ENCODE peak calls at places on chromosomes 11 and 22, in nine cellular contexts. I is GM10248, P is nephron progenitor cell, C is lower lobe of right lung, S is neural progenitor cell, Y is uterus, H is cardiac fibroblast, J is fibroblast of pulmonary artery, N is tibial nerve. V is an unnamed sample.

GRCh38 chr11:93089474-93090102 is 108.2 kb downstream of the SLC36A4 start:
- DNase-seq in N (peak), C (no peak), J (peak), H (peak), S (peak), P (no peak), Y (no peak), I (peak), V (no peak)

GRCh38 chr22:50456466-50457234 is 18.2 kb downstream of the SBF1 start:
- DNase-seq in I (no peak), Y (no peak), P (no peak), S (peak), J (no peak), H (no peak), C (no peak), N (no peak), V (no peak)

GRCh38 chr11:61955416-61956135 is 5.4 kb downstream of the BEST1 start:
- DNase-seq in H (no peak), I (peak), J (no peak), N (no peak), S (peak), Y (peak), C (peak), P (peak), V (peak)

GRCh38 chr11:131694526-131695424 is 324.4 kb downstream of the NTM start:
- DNase-seq in H (peak), J (peak), P (peak), I (peak), C (peak), N (peak), Y (peak), S (peak), V (peak)

GRCh38 chr11:113974741-113975470 is at the start of gene HTR3A:
- DNase-seq in N (no peak), P (peak), J (peak), H (peak), Y (peak), I (no peak), S (peak), C (peak), V (no peak)

GRCh38 chr11:76667856-76668255 is 2.7 kb downstream of the LRRC32 start:
- DNase-seq in C (no peak), I (no peak), J (no peak), H (no peak), N (no peak), Y (no peak), S (no peak), P (no peak), V (no peak)

GRCh38 chr22:42856179-42856864 is 751 bp downstream of the ARFGAP3 start:
- DNase-seq in P (peak), J (no peak), H (peak), N (peak), Y (peak), S (peak), C (peak), I (no peak), V (no peak)

GRCh38 chr11:97979741-97980140 is 1041.0 kb upstream of the CNTN5 start:
- DNase-seq in I (no peak), C (no peak), P (no peak), N (no peak), J (no peak), S (no peak), H (no peak), Y (no peak), V (no peak)

GRCh38 chr11:118241191-118242098 is 10.7 kb downstream of the MPZL3 start:
- DNase-seq in Y (no peak), J (peak), I (peak), S (no peak), P (no peak), C (peak), N (no peak), H (peak), V (no peak)

GRCh38 chr11:86978756-86979608 is 23.8 kb upstream of the FZD4 start:
- DNase-seq in I (peak), Y (no peak), H (peak), C (no peak), N (peak), P (no peak), S (peak), J (peak), V (no peak)

GRCh38 chr11:70854891-70855556 is 397.4 kb downstream of the SHANK2 start:
- DNase-seq in N (no peak), Y (no peak), S (no peak), C (no peak), J (no peak), I (no peak), H (no peak), P (no peak), V (no peak)

GRCh38 chr11:76096552-76096951 is 109.8 kb downstream of the WNT11 start:
- DNase-seq in J (no peak), Y (no peak), P (no peak), C (no peak), S (no peak), H (no peak), N (no peak), I (no peak), V (no peak)

GRCh38 chr22:44723801-44724200 is 21.8 kb downstream of the PRR5 start:
- DNase-seq in H (peak), S (no peak), Y (no peak), J (peak), P (no peak), N (no peak), C (no peak), I (no peak), V (no peak)

GRCh38 chr11:44927174-44927661 is 23.5 kb downstream of the TP53I11 start:
- DNase-seq in Y (peak), S (peak), P (peak), H (peak), J (peak), I (peak), N (peak), C (peak), V (peak)

GRCh38 chr11:31487848-31488247 is 21.6 kb downstream of the IMMP1L start:
- DNase-seq in S (peak), Y (no peak), H (peak), P (no peak), N (no peak), J (peak), C (no peak), I (no peak), V (no peak)

GRCh38 chr11:50174189-50174588 is 141.5 kb downstream of the OR4C45 start:
- DNase-seq in C (no peak), I (no peak), S (no peak), Y (no peak), P (no peak), N (no peak), J (peak), H (peak), V (no peak)

GRCh38 chr22:44331881-44332714 is 19.3 kb upstream of the SHISAL1 start:
- DNase-seq in P (peak), S (peak), I (no peak), C (no peak), N (no peak), Y (peak), H (peak), J (peak), V (no peak)

GRCh38 chr11:102810943-102811528 is 13.1 kb upstream of the MMP1 start:
- DNase-seq in S (peak), Y (no peak), P (no peak), I (no peak), J (peak), H (no peak), C (no peak), N (no peak), V (no peak)

GRCh38 chr22:38035530-38035885 is 21.7 kb upstream of the PICK1 start:
- DNase-seq in P (no peak), C (no peak), S (no peak), I (no peak), J (no peak), H (no peak), Y (no peak), N (no peak), V (no peak)

GRCh38 chr11:108669711-108670110 is 4.8 kb downstream of the DDX10 start:
- DNase-seq in C (no peak), I (no peak), H (no peak), N (no peak), S (no peak), J (no peak), P (no peak), Y (no peak), V (no peak)

GRCh38 chr11:57310630-57311086 is 14.1 kb downstream of the TNKS1BP1 start:
- DNase-seq in P (no peak), N (peak), H (peak), I (no peak), J (peak), Y (no peak), S (no peak), C (no peak), V (no peak)

GRCh38 chr22:24510694-24511625 is 15.8 kb downstream of the UPB1 start:
- DNase-seq in S (no peak), C (no peak), P (no peak), Y (no peak), J (peak), N (no peak), I (no peak), H (peak), V (no peak)

GRCh38 chr11:132064987-132065620 is 694.7 kb downstream of the NTM start:
- DNase-seq in J (peak), S (no peak), N (no peak), P (no peak), H (peak), I (no peak), C (no peak), Y (no peak), V (peak)

GRCh38 chr11:114653148-114653547 is 25.2 kb upstream of the NXPE2 start:
- DNase-seq in P (no peak), H (no peak), Y (no peak), N (no peak), C (no peak), S (no peak), J (no peak), I (no peak), V (no peak)

GRCh38 chr11:47186076-47186936 is at the start of gene PACSIN3:
- DNase-seq in C (peak), P (peak), N (no peak), Y (peak), H (peak), S (peak), J (peak), I (peak), V (peak)

GRCh38 chr11:65262381-65262680 is 569 bp downstream of the POLA2 start:
- DNase-seq in N (peak), H (peak), S (no peak), C (peak), Y (no peak), P (no peak), I (no peak), J (no peak), V (no peak)
- TF ChIP-seq CTCF in N (no peak), H (no peak), S (no peak), C (no peak), Y (no peak), P (no peak), I (no peak), J (no peak), V (no peak)

DNA sequence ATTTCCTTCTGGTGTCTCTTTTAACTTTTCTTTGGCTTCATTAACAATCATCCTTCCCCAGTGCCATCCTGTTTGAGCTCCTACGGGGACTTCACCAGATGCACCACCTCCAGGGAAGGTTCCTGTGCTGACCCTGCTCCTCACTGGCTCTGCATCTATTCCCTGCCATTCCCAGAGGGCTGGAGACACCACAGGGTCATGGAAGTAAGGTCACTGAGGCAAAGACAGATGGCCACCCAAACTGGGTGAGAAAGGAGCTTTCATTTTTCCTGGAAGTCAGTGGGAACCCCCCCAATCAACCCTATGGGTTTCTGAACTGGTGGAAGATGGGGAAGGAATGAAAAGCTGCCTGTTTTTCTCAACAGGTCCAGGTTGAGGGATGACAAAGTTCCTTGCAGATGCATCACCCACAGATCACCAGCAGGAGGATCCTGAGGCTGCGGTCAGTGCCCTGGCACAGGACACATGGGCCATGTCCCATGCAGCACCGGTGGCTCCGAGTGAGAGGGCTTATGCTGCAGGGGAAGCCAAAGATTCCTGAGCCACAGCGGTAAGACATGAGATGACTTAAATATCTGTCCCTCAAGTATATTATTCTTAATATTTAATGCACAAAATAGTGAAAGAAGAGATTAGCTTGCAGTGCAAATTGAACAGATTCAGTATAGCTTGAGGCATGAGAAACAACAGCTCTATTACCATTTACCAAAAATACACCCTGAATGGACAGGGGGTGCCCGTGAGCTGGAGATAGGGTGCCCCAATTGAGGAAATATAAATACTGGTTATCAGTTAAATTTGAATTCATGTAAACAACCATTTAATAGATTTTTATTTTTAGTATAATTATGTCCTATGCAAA is 73.0 kb upstream of the VPREB1 start:
- DNase-seq in Y (no peak), J (peak), C (no peak), S (peak), N (no peak), P (peak), H (no peak), I (no peak), V (no peak)
- TF ChIP-seq CTCF in Y (no peak), J (peak), C (no peak), S (peak), N (no peak), P (peak), H (peak), I (peak), V (peak)

GRCh38 chr11:124868322-124869274 is 3.4 kb downstream of the ROBO3 start:
- DNase-seq in Y (no peak), N (no peak), P (no peak), C (no peak), H (no peak), I (no peak), J (no peak), S (no peak), V (no peak)
- TF ChIP-seq CTCF in Y (no peak), N (no peak), P (no peak), C (no peak), H (no peak), I (no peak), J (no peak), S (peak), V (no peak)

GRCh38 chr22:48894064-48894671 is 933.5 kb downstream of the BRD1 start:
- DNase-seq in C (no peak), Y (no peak), S (no peak), N (no peak), P (no peak), J (no peak), H (no peak), I (no peak), V (peak)
- TF ChIP-seq CTCF in C (no peak), Y (no peak), S (peak), N (no peak), P (peak), J (no peak), H (no peak), I (no peak), V (peak)

GRCh38 chr22:35727436-35727835 is 9.8 kb downstream of the APOL5 start:
- DNase-seq in N (no peak), Y (no peak), S (no peak), J (peak), H (peak), C (no peak), P (no peak), I (no peak), V (no peak)

GRCh38 chr22:35731321-35731720 is 13.6 kb downstream of the APOL5 start:
- DNase-seq in N (no peak), J (no peak), Y (no peak), H (no peak), C (no peak), P (no peak), I (no peak), S (no peak), V (no peak)

GRCh38 chr22:35726933-35727332 is 9.3 kb downstream of the APOL5 start:
- DNase-seq in Y (no peak), N (no peak), I (no peak), S (no peak), J (no peak), C (no peak), P (no peak), H (no peak), V (no peak)

GRCh38 chr22:35728639-35729308 is 11.1 kb downstream of the APOL5 start:
- DNase-seq in S (no peak), H (no peak), N (no peak), P (no peak), J (no peak), Y (no peak), C (no peak), I (no peak), V (no peak)

GRCh38 chr22:35729309-35729698 is 11.6 kb downstream of the APOL5 start:
- DNase-seq in J (no peak), N (no peak), P (no peak), Y (no peak), C (no peak), I (no peak), S (no peak), H (no peak), V (no peak)
- TF ChIP-seq CTCF in J (no peak), N (no peak), P (no peak), Y (no peak), C (no peak), I (no peak), S (no peak), H (no peak), V (no peak)

DNA sequence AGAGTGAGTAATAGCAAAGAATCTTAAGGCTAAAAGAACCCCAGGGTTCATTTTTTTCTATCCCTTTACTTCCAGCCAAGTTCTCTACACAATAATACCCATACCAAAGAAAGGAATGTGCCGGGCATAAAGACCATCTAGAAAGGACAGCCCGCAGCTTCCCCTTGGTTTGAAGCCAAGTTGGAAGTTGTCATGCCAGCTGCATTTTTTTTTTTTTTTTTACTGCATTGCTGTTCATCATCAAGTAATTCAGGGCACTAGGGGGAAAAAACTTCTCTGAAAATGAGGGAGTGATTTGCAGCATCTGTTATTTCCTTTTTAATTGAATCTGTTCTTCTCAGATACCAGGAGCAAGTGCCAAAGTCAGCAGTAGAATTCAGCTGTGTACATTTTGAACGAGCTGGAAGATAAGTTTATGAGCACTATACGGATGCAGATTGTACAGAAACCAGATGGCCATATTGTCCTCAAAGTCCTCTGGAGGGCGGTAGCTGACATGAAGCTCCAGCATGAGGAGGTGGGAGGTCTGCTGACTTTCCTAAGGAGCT is 56.4 kb downstream of the UBASH3B start:
- DNase-seq in N (no peak), C (no peak), J (peak), I (no peak), Y (no peak), S (no peak), P (no peak), H (peak), V (no peak)
- TF ChIP-seq CTCF in N (no peak), C (no peak), J (peak), I (peak), Y (no peak), S (no peak), P (no peak), H (peak), V (peak)

GRCh38 chr11:126989942-126990715 is 10.4 kb downstream of the KIRREL3 start:
- DNase-seq in I (peak), J (peak), S (peak), H (peak), N (peak), C (peak), Y (peak), P (peak), V (peak)

GRCh38 chr11:126992065-126992803 is 8.3 kb downstream of the KIRREL3 start:
- DNase-seq in P (no peak), C (no peak), J (peak), I (no peak), H (peak), S (no peak), Y (no peak), N (no peak), V (no peak)

GRCh38 chr11:126991596-126991995 is 9.0 kb downstream of the KIRREL3 start:
- DNase-seq in S (no peak), Y (no peak), P (no peak), I (no peak), H (peak), C (no peak), N (no peak), J (peak), V (no peak)

GRCh38 chr11:126992804-126993111 is 7.8 kb downstream of the KIRREL3 start:
- DNase-seq in C (no peak), S (no peak), P (no peak), I (no peak), Y (no peak), N (no peak), H (peak), J (peak), V (no peak)

GRCh38 chr11:126990716-126991480 is 9.7 kb downstream of the KIRREL3 start:
- DNase-seq in I (no peak), H (peak), Y (no peak), P (no peak), S (no peak), C (no peak), J (peak), N (no peak), V (no peak)
- TF ChIP-seq CTCF in I (no peak), H (no peak), Y (no peak), P (peak), S (peak), C (peak), J (no peak), N (no peak), V (peak)

DNA sequence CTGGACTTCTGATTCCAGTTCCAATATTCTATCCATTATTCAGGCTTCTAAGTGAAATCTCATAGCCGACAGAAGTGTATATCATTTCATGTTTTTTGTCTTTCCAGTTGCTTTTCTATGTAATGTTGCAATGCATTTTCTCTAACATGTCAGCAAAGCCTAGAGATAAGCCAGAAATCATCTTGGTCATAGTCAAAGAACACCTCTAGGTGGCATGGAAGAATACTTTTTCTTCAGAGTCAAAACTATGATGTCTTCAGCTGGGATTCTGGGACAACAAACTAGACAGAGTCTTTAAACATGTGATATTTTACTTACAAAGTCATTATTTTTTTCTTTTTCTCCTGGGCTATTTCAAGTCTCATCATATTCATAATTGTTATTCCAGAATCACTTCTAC is 4.4 kb downstream of the GAS2 start:
- DNase-seq in C (no peak), Y (no peak), N (no peak), J (peak), P (no peak), I (peak), H (peak), S (no peak), V (no peak)
- TF ChIP-seq CTCF in C (no peak), Y (no peak), N (peak), J (peak), P (peak), I (peak), H (peak), S (peak), V (peak)

DNA sequence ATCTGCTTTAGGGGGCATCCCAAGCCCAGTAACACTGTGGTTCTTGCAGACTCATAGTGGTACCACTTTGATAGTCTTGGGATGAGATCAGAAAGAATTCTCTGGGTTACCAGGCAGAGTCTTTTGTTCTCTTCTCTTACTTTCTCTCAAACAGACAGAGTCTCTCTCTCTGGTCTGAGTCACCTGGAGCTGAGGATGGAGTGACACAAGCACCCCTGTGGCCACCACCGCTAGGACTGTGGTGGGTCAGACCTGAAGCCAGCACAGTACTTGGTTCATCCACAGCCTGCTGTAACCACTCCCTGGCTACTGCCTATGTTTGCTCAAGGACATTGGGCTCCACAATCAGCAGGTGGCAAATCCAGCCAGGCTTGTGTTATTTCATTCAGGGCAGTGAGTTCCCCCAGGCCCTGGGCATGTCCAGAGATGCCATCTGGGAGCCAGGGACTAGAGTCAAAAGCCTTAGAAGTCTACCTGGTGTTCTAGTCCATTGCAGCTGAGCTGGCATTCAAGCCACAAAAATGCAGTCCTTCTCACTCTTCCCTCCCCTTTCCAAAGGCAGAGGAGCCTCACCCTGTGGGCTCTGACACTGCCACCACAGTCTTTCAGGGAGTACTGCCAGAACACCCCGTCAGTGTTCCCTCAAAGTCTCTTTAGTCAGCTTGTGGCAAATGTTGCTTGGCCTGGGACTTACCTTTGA is 29.9 kb downstream of the ENDOD1 start:
- DNase-seq in I (no peak), S (no peak), J (no peak), C (no peak), H (no peak), N (no peak), P (no peak), Y (no peak), V (no peak)
- TF ChIP-seq CTCF in I (no peak), S (no peak), J (no peak), C (no peak), H (no peak), N (no peak), P (no peak), Y (no peak), V (no peak)

V was measured in osteocyte.